ENCODE peak calls at places on chromosomes 11 and 22, in nine cellular contexts. C is activated naive CD4-positive, alpha-beta T cell treated with anti-CD3 and anti-CD28 coated beads, Interleukin-2, amount 10 ng/mL, durations not matched to agents 7 days and 5 days; S is HT1080; J is vagina; G is NCI-H774; M is epithelial cell of esophagus; W is heart left ventricle; H is EH; Y is stimulated activated CD4-positive, alpha-beta T cell treated with anti-CD3 and anti-CD28 coated beads, Interleukin-2, amount 100 ng/mL, for 24 hours. A is an unnamed sample.

GRCh38 chr11:10326080-10326964 is 21.4 kb downstream of the ADM start:
- DNase-seq in H (peak), M (no peak), W (peak), J (no peak), S (no peak), G (peak), Y (no peak), C (no peak), A (no peak)

GRCh38 chr11:13462311-13462927 is 603 bp downstream of the BTBD10 start:
- DNase-seq in C (peak), J (no peak), M (peak), Y (peak), W (peak), H (peak), G (no peak), S (peak), A (peak)

GRCh38 chr22:20953668-20954500 is 13.2 kb upstream of the AIFM3 start:
- DNase-seq in G (no peak), Y (no peak), S (no peak), W (no peak), C (no peak), H (peak), J (no peak), M (peak), A (peak)

GRCh38 chr11:76166314-76166713 is 40.0 kb downstream of the WNT11 start:
- DNase-seq in M (no peak), S (peak), G (no peak), Y (no peak), H (no peak), W (no peak), J (no peak), C (no peak), A (no peak)

GRCh38 chr11:117316197-117316961 is at the start of gene BACE1:
- DNase-seq in G (peak), H (peak), C (peak), Y (no peak), M (peak), W (peak), J (no peak), S (peak), A (peak)

GRCh38 chr11:125583496-125583895 is 9.2 kb upstream of the STT3A start:
- DNase-seq in G (no peak), H (no peak), Y (no peak), S (no peak), J (no peak), M (no peak), C (no peak), W (no peak), A (no peak)

GRCh38 chr11:63938481-63939350 is at the start of gene NAA40:
- DNase-seq in W (peak), M (peak), J (no peak), G (peak), H (peak), Y (peak), C (peak), S (peak), A (peak)

GRCh38 chr22:50471197-50471847 is 3.5 kb downstream of the SBF1 start:
- DNase-seq in G (no peak), H (no peak), Y (no peak), W (no peak), S (no peak), J (no peak), C (no peak), M (no peak), A (no peak)

GRCh38 chr11:10581481-10582019 is 13.1 kb upstream of the LYVE1 start:
- DNase-seq in G (no peak), W (peak), M (peak), C (no peak), S (peak), Y (no peak), H (peak), J (peak), A (peak)

GRCh38 chr22:33652596-33652995 is 267.7 kb downstream of the LARGE1 start:
- DNase-seq in S (peak), Y (no peak), M (no peak), J (no peak), G (no peak), C (no peak), W (no peak), H (peak), A (peak)

GRCh38 chr11:72943664-72944063 is 129.5 kb downstream of the ATG16L2 start:
- DNase-seq in J (no peak), M (no peak), H (no peak), S (no peak), W (no peak), C (no peak), Y (no peak), G (no peak), A (no peak)

GRCh38 chr11:67347964-67348749 is 5.2 kb downstream of the POLD4 start:
- DNase-seq in M (no peak), G (no peak), H (peak), W (no peak), Y (no peak), S (peak), J (no peak), C (no peak), A (no peak)

GRCh38 chr11:77175021-77175842 is 47.2 kb downstream of the MYO7A start:
- DNase-seq in W (peak), J (no peak), C (no peak), H (no peak), G (no peak), S (no peak), M (no peak), Y (no peak), A (no peak)

GRCh38 chr11:72069200-72069599 is 11.1 kb downstream of the NUMA1 start:
- DNase-seq in M (no peak), W (no peak), Y (no peak), H (peak), C (no peak), S (no peak), J (no peak), G (no peak), A (no peak)

GRCh38 chr11:73528420-73528819 is 69.5 kb downstream of the FAM168A start:
- DNase-seq in Y (no peak), S (no peak), C (no peak), M (no peak), H (peak), J (no peak), W (no peak), G (no peak), A (no peak)

GRCh38 chr22:42438293-42438650 is 6.1 kb upstream of the NFAM1 start:
- DNase-seq in H (no peak), G (no peak), C (no peak), M (no peak), Y (no peak), W (no peak), J (no peak), S (no peak), A (no peak)

GRCh38 chr22:23281406-23282088 is 101.2 kb downstream of the BCR start:
- DNase-seq in M (peak), S (peak), J (no peak), Y (peak), W (peak), C (peak), G (peak), H (peak), A (peak)

GRCh38 chr11:114307524-114308203 is 11.5 kb downstream of the NNMT start:
- DNase-seq in M (peak), Y (no peak), G (no peak), C (no peak), S (peak), J (no peak), W (peak), H (peak), A (no peak)

GRCh38 chr22:17970205-17970708 is 54.1 kb downstream of the MICAL3 start:
- DNase-seq in M (no peak), Y (no peak), G (no peak), C (no peak), J (no peak), W (no peak), H (peak), S (no peak), A (no peak)